ENCODE peak calls at places on chromosomes 12 and 14, in nine cellular contexts. U is ACHN; Z is pancreas; Y is substantia nigra; S is GM04504; N is activated CD4-positive, alpha-beta T cell treated with anti-CD3 and anti-CD28 coated beads, Interleukin-2, amount 50 U/mL, for 1 hour; F is stimulated activated CD4-positive, alpha-beta T cell treated with anti-CD3 and anti-CD28 coated beads, Interleukin-12 subunit alpha, Interleukin-12 subunit beta, amount 100 ng/mL, for 4 hours; O is neural progenitor cell; E is anterior cingulate cortex. B is an unnamed sample.

GRCh38 chr14:97458302-97459137 is 661.3 kb downstream of the VRK1 start:
- DNase-seq in Y (no peak), E (no peak), S (no peak), Z (peak; percentile 16), N (peak; percentile 77), O (peak; percentile 57), U (no peak), F (peak; percentile 70), B (peak; percentile 48)

GRCh38 chr12:23221066-23221465 is 596.1 kb downstream of the ETNK1 start:
- DNase-seq in S (no peak), E (no peak), Z (no peak), N (no peak), Y (no peak), F (no peak), O (peak; percentile 44), U (peak; percentile 33), B (no peak)

GRCh38 chr12:42725839-42726238 is 136.3 kb upstream of the PRICKLE1 start:
- DNase-seq in E (no peak), F (no peak), S (no peak), N (no peak), Z (no peak), Y (no peak), O (no peak), U (peak; percentile 49), B (no peak)

GRCh38 chr12:95506707-95507523 is 33.0 kb downstream of the METAP2 start:
- DNase-seq in U (no peak), O (no peak), Y (no peak), E (no peak), Z (no peak), F (no peak), N (no peak), S (no peak), B (no peak)

GRCh38 chr14:83255727-83256090 is 1722.1 kb upstream of the SEL1L start:
- DNase-seq in S (no peak), F (no peak), U (no peak), N (no peak), E (no peak), Z (no peak), O (no peak), Y (no peak), B (no peak)

GRCh38 chr14:60508707-60509437 is at the start of gene SIX6:
- DNase-seq in N (no peak), S (no peak), F (no peak), O (peak; percentile 95), E (no peak), Z (no peak), Y (no peak), U (no peak), B (no peak)

GRCh38 chr12:25719505-25719904 is 166.4 kb upstream of the LMNTD1 start:
- DNase-seq in Y (no peak), O (no peak), E (no peak), U (no peak), F (no peak), Z (no peak), S (no peak), N (no peak), B (no peak)

GRCh38 chr12:122125452-122126341 is 47.1 kb downstream of the MLXIP start:
- DNase-seq in S (no peak), E (no peak), O (no peak), F (no peak), Z (no peak), Y (no peak), U (no peak), N (no peak), B (peak; percentile 82)

GRCh38 chr14:51848120-51848519 is 12.3 kb upstream of the GNG2 start:
- DNase-seq in N (no peak), F (no peak), S (no peak), O (no peak), Y (no peak), Z (no peak), E (no peak), U (no peak), B (no peak)

GRCh38 chr14:92460916-92461579 is 52.5 kb upstream of the RIN3 start:
- DNase-seq in Y (no peak), N (no peak), Z (no peak), U (no peak), E (no peak), S (peak; percentile 68), F (no peak), O (no peak), B (no peak)

GRCh38 chr12:53561590-53561953 is 54.3 kb upstream of the NPFF start:
- DNase-seq in U (peak; percentile 92), Y (no peak), S (peak; percentile 64), Z (no peak), N (no peak), O (no peak), E (no peak), F (no peak), B (no peak)

GRCh38 chr12:100688451-100688864 is 106.1 kb upstream of the ANO4 start:
- DNase-seq in N (no peak), S (no peak), F (no peak), Z (no peak), O (no peak), U (no peak), E (no peak), Y (no peak), B (no peak)

GRCh38 chr14:32507029-32507984 is 178.2 kb downstream of the AKAP6 start:
- DNase-seq in E (no peak), S (peak; percentile 81), U (peak; percentile 25), Z (no peak), O (no peak), F (no peak), Y (no peak), N (no peak), B (no peak)

GRCh38 chr12:30501718-30502117 is 194.0 kb downstream of the IPO8 start:
- DNase-seq in S (no peak), F (no peak), N (no peak), O (no peak), Z (no peak), Y (no peak), U (no peak), E (no peak), B (no peak)

GRCh38 chr14:99260652-99261551 is 11.1 kb downstream of the BCL11B start:
- DNase-seq in E (no peak), Z (no peak), O (peak; percentile 33), S (no peak), Y (no peak), N (peak; percentile 57), U (no peak), F (no peak), B (no peak)

GRCh38 chr12:100234591-100235304 is 32.1 kb downstream of the DEPDC4 start:
- DNase-seq in S (peak; percentile 26), E (no peak), Z (no peak), F (no peak), U (peak; percentile 73), O (peak; percentile 31), Y (no peak), N (no peak), B (no peak)